ENCODE peak calls at places on chromosome 5, in five cellular contexts. M is stimulated activated CD4-positive, alpha-beta T cell treated with anti-CD3 and anti-CD28 coated beads, Interleukin-2, amount 100 ng/mL, for 48 hours; H is colonic mucosa; D is AG08396; P is iris pigment epithelial cell. R is an unnamed sample.

GRCh38 chr5:78224358-78224757 is 70.1 kb downstream of the AP3B1 start:
- DNase-seq in M (no peak), H (no peak), D (no peak), P (no peak), R (no peak)

GRCh38 chr5:77758141-77758938 is 17.8 kb downstream of the TBCA start:
- DNase-seq in M (no peak), H (no peak), D (no peak), P (no peak), R (no peak)

GRCh38 chr5:142368529-142368928 is 43.7 kb upstream of the SPRY4 start:
- DNase-seq in M (no peak), H (no peak), D (no peak), P (no peak), R (no peak)

GRCh38 chr5:170067152-170067551 is 38.5 kb upstream of the FOXI1 start:
- DNase-seq in M (no peak), H (no peak), D (no peak), P (no peak), R (no peak)

GRCh38 chr5:122723606-122724352 is 51.1 kb upstream of the SNX2 start:
- DNase-seq in M (no peak), H (no peak), D (peak), P (peak), R (no peak)

GRCh38 chr5:163475416-163475815 is 15.0 kb downstream of the HMMR start:
- DNase-seq in M (no peak), H (no peak), D (no peak), P (no peak), R (no peak)

GRCh38 chr5:170273968-170274710 is 23.4 kb downstream of the LCP2 start:
- DNase-seq in M (no peak), H (no peak), D (no peak), P (peak), R (no peak)

GRCh38 chr5:131379071-131379538 is 115.3 kb downstream of the CDC42SE2 start:
- DNase-seq in M (no peak), H (no peak), D (no peak), P (peak), R (no peak)

GRCh38 chr5:132905938-132906337 is 32.5 kb downstream of the LEAP2 start:
- DNase-seq in M (no peak), H (no peak), D (peak), P (peak), R (no peak)

GRCh38 chr5:157709346-157709745 is 21.9 kb upstream of the THG1L start:
- DNase-seq in M (no peak), H (no peak), D (no peak), P (no peak), R (no peak)

GRCh38 chr5:83714780-83715179 is 5.9 kb downstream of the HAPLN1 start:
- DNase-seq in M (no peak), H (no peak), D (no peak), P (no peak), R (no peak)

GRCh38 chr5:140806834-140807775 is at the start of gene PCDHA4:
- DNase-seq in M (peak), H (peak), D (peak), P (peak), R (no peak)

GRCh38 chr5:56070795-56071539 is 76.2 kb upstream of the IL6ST start:
- DNase-seq in M (no peak), H (no peak), D (no peak), P (no peak), R (no peak)

GRCh38 chr5:142118421-142118686 is 9.8 kb downstream of the NDFIP1 start:
- DNase-seq in M (no peak), H (no peak), D (no peak), P (no peak), R (no peak)

GRCh38 chr5:73895471-73895870 is 269.5 kb downstream of the ARHGEF28 start:
- DNase-seq in M (no peak), H (no peak), D (no peak), P (no peak), R (no peak)

GRCh38 chr5:66896207-66896606 is 300.0 kb downstream of the MAST4 start:
- DNase-seq in M (no peak), H (no peak), D (no peak), P (peak), R (peak)

GRCh38 chr5:73305386-73305785 is 132.4 kb downstream of the TMEM174 start:
- DNase-seq in M (no peak), H (no peak), D (no peak), P (no peak), R (no peak)

GRCh38 chr5:58294598-58295298 is 165.1 kb downstream of the PLK2 start:
- DNase-seq in M (no peak), H (no peak), D (peak), P (peak), R (no peak)

GRCh38 chr5:171074747-171075146 is 212.9 kb downstream of the RANBP17 start:
- DNase-seq in M (no peak), H (no peak), D (no peak), P (no peak), R (no peak)

GRCh38 chr5:133032852-133033742 is 6.7 kb upstream of the ZCCHC10 start:
- DNase-seq in M (no peak), H (peak), D (no peak), P (peak), R (no peak)

GRCh38 chr5:12522116-12522515 is 617.9 kb upstream of the CTNND2 start:
- DNase-seq in M (no peak), H (no peak), D (no peak), P (no peak), R (no peak)

GRCh38 chr5:77847814-77848290 is 71.7 kb upstream of the TBCA start:
- DNase-seq in M (no peak), H (no peak), D (no peak), P (no peak), R (no peak)

GRCh38 chr5:43729846-43730478 is 127.0 kb downstream of the NNT start:
- DNase-seq in M (no peak), H (no peak), D (peak), P (peak), R (no peak)

GRCh38 chr5:172564883-172565282 is 76.2 kb upstream of the NEURL1B start:
- DNase-seq in M (no peak), H (no peak), D (no peak), P (no peak), R (no peak)

GRCh38 chr5:178590141-178590923 is at the start of gene COL23A1:
- DNase-seq in M (peak), H (peak), D (peak), P (peak), R (peak)

GRCh38 chr5:104914536-104915070 is 1352.0 kb upstream of the NUDT12 start:
- DNase-seq in M (no peak), H (no peak), D (no peak), P (no peak), R (no peak)

GRCh38 chr5:149913449-149914419 is 30.9 kb downstream of the PDE6A start:
- DNase-seq in M (no peak), H (no peak), D (no peak), P (no peak), R (no peak)

GRCh38 chr5:69276422-69277174 is 41.9 kb downstream of the CDK7 start:
- DNase-seq in M (no peak), H (no peak), D (peak), P (peak), R (no peak)

GRCh38 chr5:138595396-138595795 is 20.2 kb upstream of the HSPA9 start:
- DNase-seq in M (no peak), H (no peak), D (no peak), P (no peak), R (no peak)

GRCh38 chr5:15124461-15124860 is 252.9 kb upstream of the ANKH start:
- DNase-seq in M (no peak), H (no peak), D (no peak), P (no peak), R (no peak)

GRCh38 chr5:81140461-81140860 is 92.7 kb upstream of the CKMT2 start:
- DNase-seq in M (no peak), H (no peak), D (no peak), P (no peak), R (no peak)

GRCh38 chr5:124315746-124316415 is 430.6 kb downstream of the ZNF608 start:
- DNase-seq in M (no peak), H (no peak), D (peak), P (peak), R (no peak)

GRCh38 chr5:34655354-34655991 is 655 bp upstream of the RAI14 start:
- DNase-seq in M (no peak), H (peak), D (peak), P (peak), R (no peak)

GRCh38 chr5:180067986-180068385 is 3.6 kb downstream of the RNF130 start:
- DNase-seq in M (no peak), H (no peak), D (no peak), P (no peak), R (no peak)

GRCh38 chr5:17269201-17269600 is 51.8 kb downstream of the BASP1 start:
- DNase-seq in M (no peak), H (no peak), D (no peak), P (no peak), R (no peak)

GRCh38 chr5:124736111-124736813 is 10.2 kb downstream of the ZNF608 start:
- DNase-seq in M (no peak), H (no peak), D (peak), P (peak), R (no peak)

R was measured in CMK.